ENCODE peak calls at places on chromosomes 7 and 10, in six cellular contexts. L is IMR-90, E is mesendoderm, U is H1, J is H9, A is mesenchymal stem cell. H is an unnamed sample.

GRCh38 chr10:77877461-77878344 is 48.9 kb downstream of the DLG5 start:
- DNase-seq in U (peak), J (peak), L (peak), E (peak), A (peak), H (peak)

GRCh38 chr7:68147621-68148238 is 1151.1 kb downstream of the TYW1 start:
- DNase-seq in E (no peak), U (no peak), A (no peak), J (no peak), L (no peak), H (no peak)

GRCh38 chr7:15219758-15220157 is 317.2 kb upstream of the DGKB start:
- DNase-seq in J (no peak), A (no peak), E (no peak), L (no peak), U (no peak), H (no peak)

GRCh38 chr7:30799206-30799975 is 28.2 kb downstream of the MINDY4 start:
- DNase-seq in J (no peak), L (peak), A (peak), U (no peak), E (peak), H (no peak)

GRCh38 chr7:31957090-31957720 is 113.0 kb downstream of the PDE1C start:
- DNase-seq in J (no peak), A (peak), L (peak), U (no peak), E (peak), H (no peak)

GRCh38 chr7:134888141-134888740 is 98.1 kb upstream of the AGBL3 start:
- DNase-seq in U (no peak), L (no peak), A (no peak), E (no peak), J (no peak), H (no peak)

GRCh38 chr10:58807631-58808024 is 295.0 kb downstream of the BICC1 start:
- DNase-seq in A (no peak), U (no peak), J (no peak), E (no peak), L (peak), H (no peak)

GRCh38 chr7:92925876-92926696 is 89.7 kb upstream of the CDK6 start:
- DNase-seq in E (peak), A (peak), L (peak), U (no peak), J (peak), H (peak)

GRCh38 chr7:98399903-98400537 is 870 bp downstream of the BAIAP2L1 start:
- DNase-seq in A (peak), L (peak), J (peak), U (no peak), E (peak), H (peak)

GRCh38 chr10:77320852-77321496 is 316.6 kb downstream of the KCNMA1 start:
- DNase-seq in E (no peak), A (peak), J (no peak), U (no peak), L (peak), H (no peak)

GRCh38 chr10:126459878-126460481 is 71.7 kb upstream of the ADAM12 start:
- DNase-seq in A (peak), E (peak), J (no peak), U (no peak), L (peak), H (no peak)

GRCh38 chr10:17144757-17145156 is 15.1 kb upstream of the CUBN start:
- DNase-seq in J (no peak), A (no peak), E (no peak), U (no peak), L (peak), H (no peak)

GRCh38 chr7:34842782-34843181 is 184.8 kb downstream of the NPSR1 start:
- DNase-seq in L (no peak), J (no peak), E (no peak), A (peak), U (no peak), H (no peak)

GRCh38 chr7:16708980-16709379 is 44.6 kb upstream of the TSPAN13 start:
- DNase-seq in U (no peak), E (peak), J (no peak), L (peak), A (peak), H (no peak)

GRCh38 chr7:99041526-99041925 is 102.4 kb downstream of the SMURF1 start:
- DNase-seq in E (no peak), A (no peak), U (no peak), J (no peak), L (no peak), H (no peak)

GRCh38 chr7:27746978-27747377 is 7.0 kb downstream of the TAX1BP1 start:
- DNase-seq in A (no peak), U (no peak), E (no peak), L (peak), J (no peak), H (no peak)

GRCh38 chr10:17989908-17990767 is 38.4 kb downstream of the SLC39A12 start:
- DNase-seq in A (peak), L (peak), J (no peak), E (peak), U (no peak), H (no peak)

GRCh38 chr10:119337796-119338432 is 130.5 kb downstream of the GRK5 start:
- DNase-seq in L (peak), A (peak), U (no peak), E (peak), J (no peak), H (no peak)

GRCh38 chr7:1461640-1462375 is 2.5 kb upstream of the MICALL2 start:
- DNase-seq in U (no peak), E (no peak), L (no peak), J (no peak), A (no peak), H (no peak)

GRCh38 chr7:99440195-99440594 is 1.5 kb downstream of the CPSF4 start:
- DNase-seq in L (peak), U (no peak), A (peak), E (peak), J (no peak), H (no peak)

GRCh38 chr7:27225005-27225934 is 17.3 kb upstream of the EVX1 start:
- DNase-seq in U (no peak), J (peak), E (no peak), L (no peak), A (no peak), H (peak)

GRCh38 chr7:84245831-84246230 is 51.2 kb upstream of the SEMA3A start:
- DNase-seq in J (peak), U (peak), A (no peak), L (no peak), E (peak), H (no peak)

GRCh38 chr10:52351911-52352310 is 37.8 kb downstream of the DKK1 start:
- DNase-seq in U (no peak), J (no peak), E (no peak), A (no peak), L (peak), H (no peak)

GRCh38 chr10:26951650-26952049 is 90.9 kb upstream of the ABI1 start:
- DNase-seq in L (no peak), J (no peak), E (no peak), A (no peak), U (no peak), H (no peak)

GRCh38 chr7:139631520-139632031 is 108.1 kb downstream of the CLEC2L start:
- DNase-seq in J (no peak), U (no peak), L (no peak), A (no peak), E (no peak), H (no peak)

GRCh38 chr10:126616737-126617136 is 53.8 kb downstream of the C10orf90 start:
- DNase-seq in E (no peak), U (no peak), A (no peak), L (no peak), J (no peak), H (no peak)

GRCh38 chr10:33335550-33335799 is 1.0 kb upstream of the NRP1 start:
- DNase-seq in U (no peak), E (no peak), A (no peak), J (peak), L (no peak), H (no peak)

GRCh38 chr7:128902761-128903585 is 7.5 kb downstream of the KCP start:
- DNase-seq in A (peak), U (no peak), E (no peak), L (peak), J (peak), H (no peak)

GRCh38 chr7:119664601-119665000 is 608.4 kb upstream of the KCND2 start:
- DNase-seq in E (peak), J (no peak), L (peak), U (no peak), A (peak), H (no peak)

GRCh38 chr10:104056619-104057273 is 28.9 kb downstream of the COL17A1 start:
- DNase-seq in E (peak), U (no peak), J (peak), L (no peak), A (no peak), H (no peak)

GRCh38 chr7:55499591-55499990 is 72.7 kb downstream of the VOPP1 start:
- DNase-seq in L (no peak), A (no peak), U (no peak), E (no peak), J (no peak), H (no peak)

GRCh38 chr10:6175329-6176055 is 27.2 kb upstream of the PFKFB3 start:
- DNase-seq in A (no peak), J (no peak), L (no peak), U (no peak), E (no peak), H (no peak)

GRCh38 chr10:6178581-6178980 is 24.2 kb upstream of the PFKFB3 start:
- DNase-seq in A (no peak), J (no peak), E (no peak), U (no peak), L (no peak), H (no peak)

GRCh38 chr10:6179078-6179477 is 23.7 kb upstream of the PFKFB3 start:
- DNase-seq in U (no peak), J (no peak), E (no peak), L (no peak), A (no peak), H (no peak)

GRCh38 chr10:6176691-6177231 is 26.0 kb upstream of the PFKFB3 start:
- DNase-seq in A (peak), J (no peak), L (peak), E (no peak), U (no peak), H (no peak)

GRCh38 chr10:6177880-6178281 is 24.9 kb upstream of the PFKFB3 start:
- DNase-seq in L (no peak), E (no peak), U (no peak), J (no peak), A (no peak), H (no peak)
- H4K8ac ChIP-seq in L (no peak), E (no peak), U (no peak), J (no peak), A (no peak), H (no peak)

DNA sequence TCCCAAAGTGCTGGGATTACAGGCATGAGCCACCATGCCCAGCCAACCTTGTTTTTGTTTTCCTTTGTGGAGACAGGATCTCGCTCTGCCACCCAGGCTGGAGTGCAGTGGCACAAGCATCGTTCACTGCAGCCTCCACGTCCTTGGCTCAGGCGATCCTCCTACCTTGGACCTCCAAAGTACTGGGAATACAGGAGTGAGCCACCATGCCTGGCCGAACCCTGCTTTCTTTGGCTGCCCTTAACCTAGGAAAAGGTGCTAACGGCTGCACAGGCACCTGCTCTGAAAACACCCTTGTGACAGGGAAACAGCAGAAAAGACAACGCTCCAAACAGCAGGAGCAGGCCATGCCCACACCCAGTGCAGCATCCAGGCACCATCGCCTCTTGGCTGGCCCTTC is 71.9 kb downstream of the OAT start:
- DNase-seq in L (no peak), A (no peak), E (no peak), U (no peak), J (peak), H (no peak)
- H3K4me2 ChIP-seq in L (no peak), A (no peak), E (no peak), U (no peak), J (no peak), H (no peak)

DNA sequence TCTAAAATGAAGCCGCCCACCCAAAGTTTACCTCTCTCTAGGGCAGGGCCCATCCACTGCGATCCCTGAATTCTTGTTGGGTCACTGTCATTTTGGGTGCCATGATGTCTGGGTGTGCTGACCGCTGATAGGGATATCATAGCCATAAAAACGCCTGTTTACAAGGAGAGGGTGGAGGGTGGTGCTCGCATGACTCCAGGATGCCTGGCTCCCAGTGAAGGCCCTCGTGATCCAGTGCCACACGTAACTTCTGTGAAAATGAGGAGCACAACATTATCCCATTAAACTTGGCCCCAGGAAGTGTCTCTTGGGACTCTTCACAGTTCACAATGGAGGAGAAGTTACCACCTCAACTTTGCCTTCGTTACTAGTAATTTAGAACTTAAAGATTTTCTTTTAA is 139.5 kb downstream of the TCF7L2 start:
- DNase-seq in A (no peak), E (no peak), U (no peak), J (no peak), L (no peak), H (no peak)
- H4K8ac ChIP-seq in A (no peak), E (no peak), U (no peak), J (no peak), L (no peak), H (no peak)

DNA sequence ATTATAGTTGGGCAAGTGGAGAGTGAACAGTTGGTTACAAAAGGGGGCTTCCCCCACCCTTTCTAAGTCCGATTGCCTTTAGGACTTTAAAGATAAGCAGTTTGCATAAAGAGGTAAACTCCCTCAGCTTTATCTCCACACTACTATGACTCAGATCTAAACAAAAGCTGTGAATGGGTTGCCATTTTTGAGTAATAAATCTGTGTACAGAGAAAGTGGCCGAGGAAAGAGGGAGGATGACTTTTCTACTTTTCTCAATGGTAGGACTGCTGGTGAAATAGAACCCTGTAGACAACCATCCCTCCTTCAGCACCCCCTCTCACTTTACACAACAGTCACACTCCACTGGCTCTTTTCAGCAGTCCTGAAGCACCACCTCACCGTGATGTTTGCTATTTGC is 71.2 kb downstream of the DNMBP start:
- DNase-seq in E (no peak), L (peak), U (no peak), J (no peak), A (peak), H (no peak)
- H3K4me2 ChIP-seq in E (no peak), L (no peak), U (no peak), J (no peak), A (no peak), H (no peak)

GRCh38 chr10:3836222-3836820 is 51.3 kb upstream of the KLF6 start:
- DNase-seq in J (no peak), A (no peak), U (no peak), E (no peak), L (no peak), H (no peak)
- H4K8ac ChIP-seq in J (no peak), A (no peak), U (no peak), E (no peak), L (peak), H (no peak)

GRCh38 chr7:151581741-151582140 is 62.0 kb upstream of the RHEB start:
- DNase-seq in U (no peak), A (no peak), E (no peak), L (no peak), J (no peak), H (no peak)
- H3K4me2 ChIP-seq in U (no peak), A (no peak), E (no peak), L (no peak), J (no peak), H (no peak)